ENCODE peak calls at places on chromosomes 16 and 17, in nine cellular contexts. C, R, F, S, B, O, Q, Y and L are unnamed samples.

GRCh38 chr16:9322735-9323134 is 231.3 kb downstream of the HAPSTR1 start:
- DNase-seq in C (no peak), R (no peak), F (no peak), S (no peak), B (no peak), O (no peak), Q (no peak), Y (no peak), L (no peak)

GRCh38 chr17:79168486-79169055 is 93.9 kb downstream of the ENGASE start:
- DNase-seq in C (no peak), R (no peak), F (no peak), S (no peak), B (no peak), O (no peak), Q (no peak), Y (no peak), L (no peak)

GRCh38 chr17:29207986-29208385 is 27.8 kb upstream of the MYO18A start:
- DNase-seq in C (no peak), R (no peak), F (no peak), S (no peak), B (no peak), O (no peak), Q (no peak), Y (no peak), L (no peak)

GRCh38 chr17:71379512-71379911 is 741.3 kb upstream of the SOX9 start:
- DNase-seq in C (no peak), R (no peak), F (no peak), S (no peak), B (no peak), O (no peak), Q (no peak), Y (no peak), L (no peak)

GRCh38 chr17:61399131-61400057 is at the start of gene TBX2:
- DNase-seq in C (no peak), R (peak; percentile 87), F (peak; percentile 39), S (no peak), B (peak; percentile 77), O (peak; percentile 95), Q (peak; percentile 99), Y (peak; percentile 97), L (no peak)

GRCh38 chr16:12255919-12256665 is 279.6 kb downstream of the SNX29 start:
- DNase-seq in C (no peak), R (no peak), F (no peak), S (no peak), B (no peak), O (no peak), Q (no peak), Y (no peak), L (no peak)

GRCh38 chr16:10242916-10243315 is 60.7 kb upstream of the GRIN2A start:
- DNase-seq in C (no peak), R (no peak), F (no peak), S (no peak), B (no peak), O (no peak), Q (no peak), Y (no peak), L (no peak)

GRCh38 chr17:27481327-27481726 is 25.1 kb downstream of the KSR1 start:
- DNase-seq in C (no peak), R (no peak), F (no peak), S (no peak), B (no peak), O (no peak), Q (no peak), Y (no peak), L (no peak)

GRCh38 chr16:49855822-49856740 is at the start of gene ZNF423:
- DNase-seq in C (no peak), R (no peak), F (peak; percentile 29), S (no peak), B (no peak), O (no peak), Q (no peak), Y (no peak), L (no peak)

GRCh38 chr17:3613139-3613538 is 3.9 kb upstream of the TRPV1 start:
- DNase-seq in C (no peak), R (no peak), F (no peak), S (no peak), B (no peak), O (no peak), Q (no peak), Y (no peak), L (no peak)

GRCh38 chr16:87002717-87003413 is 314.3 kb downstream of the C16orf95 start:
- DNase-seq in C (no peak), R (no peak), F (no peak), S (no peak), B (no peak), O (peak; percentile 74), Q (peak; percentile 17), Y (no peak), L (no peak)

GRCh38 chr17:35244345-35245195 is 1.7 kb downstream of the SLFN5 start:
- DNase-seq in C (peak; percentile 53), R (peak; percentile 92), F (peak; percentile 22), S (peak; percentile 86), B (peak; percentile 41), O (peak; percentile 87), Q (peak; percentile 86), Y (peak; percentile 34), L (peak; percentile 16)

DNA sequence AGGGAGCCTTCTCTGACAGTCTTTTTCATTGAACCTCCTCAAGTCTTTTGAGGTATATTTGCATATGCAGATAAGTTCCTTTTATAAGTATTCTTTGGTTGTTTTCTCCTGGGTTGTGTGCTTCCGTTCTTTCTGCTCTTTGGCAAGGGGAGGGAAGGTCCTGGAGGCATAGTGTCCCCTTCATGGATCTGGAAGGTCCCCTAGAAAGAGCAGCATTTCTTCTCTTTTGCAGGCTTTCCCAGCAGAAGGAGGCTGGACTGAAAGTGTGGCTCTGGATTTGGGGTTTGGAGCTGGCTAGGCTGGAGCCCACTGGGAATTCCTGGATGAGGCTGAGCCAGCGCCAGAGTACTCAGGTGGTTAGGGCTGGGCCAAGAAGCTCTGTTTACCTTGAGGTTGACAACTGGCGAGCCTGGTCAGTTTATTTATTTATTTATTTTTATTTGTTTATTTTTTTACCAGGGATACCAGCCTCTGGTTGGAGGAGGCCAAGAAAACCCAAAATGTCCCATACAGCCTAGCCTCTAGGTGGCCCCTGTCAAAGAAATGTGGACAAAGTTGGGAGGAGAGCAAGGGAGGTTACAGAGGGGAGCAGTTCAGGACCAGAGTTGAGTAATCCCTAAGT is 5.4 kb upstream of the TOP2A start:
- DNase-seq in C (no peak), R (no peak), F (no peak), S (no peak), B (no peak), O (no peak), Q (no peak), Y (peak; percentile 65), L (no peak)
- TF ChIP-seq CTCF in C (peak; percentile 11), R (no peak), F (no peak), S (peak; percentile 11), B (no peak), O (no peak), Q (peak; percentile 18), Y (peak; percentile 41), L (no peak)

GRCh38 chr17:1229354-1229890 is 40.8 kb upstream of the BHLHA9 start:
- DNase-seq in C (no peak), R (peak; percentile 78), F (peak; percentile 31), S (no peak), B (peak; percentile 42), O (no peak), Q (no peak), Y (peak; percentile 78), L (no peak)

GRCh38 chr17:1229891-1230571 is 40.2 kb upstream of the BHLHA9 start:
- DNase-seq in C (no peak), R (no peak), F (no peak), S (no peak), B (no peak), O (no peak), Q (no peak), Y (no peak), L (no peak)

GRCh38 chr17:1227365-1227764 is 42.9 kb upstream of the BHLHA9 start:
- DNase-seq in C (no peak), R (no peak), F (no peak), S (no peak), B (no peak), O (no peak), Q (no peak), Y (no peak), L (no peak)

GRCh38 chr17:1227917-1228751 is 42.1 kb upstream of the BHLHA9 start:
- DNase-seq in C (no peak), R (peak; percentile 71), F (no peak), S (no peak), B (no peak), O (no peak), Q (no peak), Y (no peak), L (no peak)

GRCh38 chr17:1228752-1229353 is 41.4 kb upstream of the BHLHA9 start:
- DNase-seq in C (no peak), R (no peak), F (no peak), S (no peak), B (no peak), O (no peak), Q (no peak), Y (no peak), L (no peak)
- H3K4me3 ChIP-seq in C (no peak overlapping the region), R (peak overlapping the region; percentile 68), F (no peak overlapping the region), S (peak overlapping the region; percentile 26), B (no peak overlapping the region), O (no peak overlapping the region), Q (no peak overlapping the region), Y (peak overlapping the region; percentile 77), L (no peak overlapping the region)

DNA sequence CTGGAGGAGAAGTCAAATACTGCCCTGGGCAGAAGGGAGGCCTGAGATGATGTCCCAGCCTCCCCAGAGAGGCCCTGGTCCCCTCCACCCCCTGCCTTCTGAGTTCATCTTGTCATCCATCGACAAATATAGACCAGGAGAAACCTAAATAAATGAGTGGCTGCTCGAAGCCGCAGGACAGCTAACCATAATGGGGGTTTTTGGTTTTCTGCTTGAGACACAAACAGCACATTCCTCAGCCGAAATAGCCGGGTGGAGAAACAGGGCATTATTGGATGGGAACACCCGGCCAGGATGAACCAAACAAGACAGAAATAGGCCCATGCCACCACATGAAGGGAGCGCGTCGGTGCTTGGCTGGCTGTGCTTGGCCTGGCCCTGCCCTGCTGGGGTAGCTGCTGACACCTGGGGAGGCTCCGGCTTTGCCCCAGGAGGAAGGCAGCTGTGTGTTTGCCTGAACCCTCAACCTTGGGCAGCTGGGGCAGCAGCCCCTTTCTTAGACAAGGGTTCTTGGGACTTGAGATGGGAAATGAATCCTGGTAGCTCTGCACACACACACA is 188.1 kb downstream of the IRX5 start:
- DNase-seq in C (no peak), R (no peak), F (no peak), S (no peak), B (no peak), O (no peak), Q (no peak), Y (no peak), L (no peak)
- TF ChIP-seq CTCF in C (no peak), R (no peak), F (no peak), S (no peak), B (no peak), O (no peak), Q (no peak), Y (no peak), L (no peak)

DNA sequence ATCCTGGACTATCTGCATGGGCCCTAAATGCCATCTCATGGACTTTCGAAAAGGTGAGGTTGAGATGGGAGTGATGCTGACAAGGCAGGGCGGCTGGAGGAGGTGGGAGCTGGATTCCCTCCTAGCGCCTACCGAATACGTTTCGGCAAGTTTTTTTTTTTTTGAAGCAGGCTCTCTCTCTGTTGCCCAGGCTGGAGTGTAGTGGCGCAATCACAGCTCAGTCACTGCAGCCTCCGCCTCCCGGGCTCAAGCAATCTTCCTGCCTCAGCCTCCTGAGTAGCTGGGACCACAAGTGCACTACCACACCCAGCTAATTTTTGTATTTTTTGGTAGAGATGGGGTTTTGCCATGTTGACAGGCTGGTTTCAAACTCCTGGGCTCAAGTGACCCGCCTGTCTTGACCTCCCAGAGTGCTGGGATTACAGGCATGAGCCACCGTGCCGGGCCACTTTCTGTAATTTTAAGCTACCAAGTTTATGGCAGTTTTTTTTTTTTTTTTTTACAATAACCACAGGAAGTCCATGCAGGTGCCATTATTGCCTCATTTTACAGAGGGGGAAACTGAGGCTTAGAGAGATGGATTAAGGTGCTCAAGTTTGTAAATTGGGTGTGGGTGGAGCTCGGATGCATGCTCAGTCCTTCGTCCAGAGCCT is 246.4 kb downstream of the PRKCA start:
- DNase-seq in C (no peak), R (no peak), F (no peak), S (no peak), B (no peak), O (peak; percentile 46), Q (peak; percentile 60), Y (no peak), L (no peak)
- H3K4me3 ChIP-seq in C (no peak overlapping the region), R (no peak overlapping the region), F (no peak overlapping the region), S (no peak overlapping the region), B (no peak overlapping the region), O (no peak overlapping the region), Q (no peak overlapping the region), Y (no peak overlapping the region), L (no peak overlapping the region)